ENCODE peak calls at places on chromosomes 16 and 17, in six cellular contexts. One of them, this sample, is unnamed.

GRCh38 chr16:50671644-50672260 is 9.4 kb downstream of the SNX20 start:
- DNase-seq in activated T-helper 1 cell treated with Interleukin-2 at 50 U/mL for 16 hours: no peak
- DNase-seq in aorta: no peak
- DNase-seq in activated effector memory CD4-positive, alpha-beta T cell treated with anti-CD3 and anti-CD28 coated beads, Interleukin-2, amount 50 U/mL, for 16 hours: peak; percentile 82
- DNase-seq in mesothelial cell of epicardium: no peak
- DNase-seq in ELR: peak; percentile 63
- DNase-seq in this sample: peak; percentile 13

GRCh38 chr17:28173801-28174200 is 131.3 kb downstream of the NLK start:
- DNase-seq in activated effector memory CD4-positive, alpha-beta T cell treated with anti-CD3 and anti-CD28 coated beads, Interleukin-2, amount 50 U/mL, for 16 hours: no peak
- DNase-seq in ELR: no peak
- DNase-seq in mesothelial cell of epicardium: no peak
- DNase-seq in aorta: no peak
- DNase-seq in activated T-helper 1 cell treated with Interleukin-2 at 50 U/mL for 16 hours: no peak
- DNase-seq in this sample: peak; percentile 72

GRCh38 chr17:56912105-56912999 is 1.5 kb downstream of the TRIM25 start:
- DNase-seq in ELR: peak; percentile 34
- DNase-seq in aorta: peak; percentile 62
- DNase-seq in activated effector memory CD4-positive, alpha-beta T cell treated with anti-CD3 and anti-CD28 coated beads, Interleukin-2, amount 50 U/mL, for 16 hours: no peak
- DNase-seq in mesothelial cell of epicardium: no peak
- DNase-seq in activated T-helper 1 cell treated with Interleukin-2 at 50 U/mL for 16 hours: no peak
- DNase-seq in this sample: peak; percentile 18

GRCh38 chr16:81495321-81496234 is 51.0 kb downstream of the CMIP start:
- DNase-seq in ELR: no peak
- DNase-seq in aorta: peak; percentile 71
- DNase-seq in activated T-helper 1 cell treated with Interleukin-2 at 50 U/mL for 16 hours: no peak
- DNase-seq in activated effector memory CD4-positive, alpha-beta T cell treated with anti-CD3 and anti-CD28 coated beads, Interleukin-2, amount 50 U/mL, for 16 hours: no peak
- DNase-seq in mesothelial cell of epicardium: no peak
- DNase-seq in this sample: no peak

GRCh38 chr17:46194393-46195216 is 1.4 kb upstream of the KANSL1 start:
- DNase-seq in activated T-helper 1 cell treated with Interleukin-2 at 50 U/mL for 16 hours: peak; percentile 22
- DNase-seq in mesothelial cell of epicardium: no peak
- DNase-seq in activated effector memory CD4-positive, alpha-beta T cell treated with anti-CD3 and anti-CD28 coated beads, Interleukin-2, amount 50 U/mL, for 16 hours: peak; percentile 78
- DNase-seq in aorta: no peak
- DNase-seq in ELR: peak; percentile 84
- DNase-seq in this sample: peak; percentile 77

GRCh38 chr17:73909156-73909555 is 264.9 kb upstream of the SDK2 start:
- DNase-seq in activated T-helper 1 cell treated with Interleukin-2 at 50 U/mL for 16 hours: no peak
- DNase-seq in ELR: no peak
- DNase-seq in activated effector memory CD4-positive, alpha-beta T cell treated with anti-CD3 and anti-CD28 coated beads, Interleukin-2, amount 50 U/mL, for 16 hours: no peak
- DNase-seq in aorta: no peak
- DNase-seq in mesothelial cell of epicardium: no peak
- DNase-seq in this sample: no peak

GRCh38 chr17:30475206-30475605 is 2.0 kb upstream of the GOSR1 start:
- DNase-seq in activated T-helper 1 cell treated with Interleukin-2 at 50 U/mL for 16 hours: no peak
- DNase-seq in activated effector memory CD4-positive, alpha-beta T cell treated with anti-CD3 and anti-CD28 coated beads, Interleukin-2, amount 50 U/mL, for 16 hours: no peak
- DNase-seq in ELR: no peak
- DNase-seq in aorta: no peak
- DNase-seq in mesothelial cell of epicardium: no peak
- DNase-seq in this sample: no peak

GRCh38 chr16:24013733-24014645 is 178.2 kb downstream of the PRKCB start:
- DNase-seq in activated T-helper 1 cell treated with Interleukin-2 at 50 U/mL for 16 hours: peak; percentile 30
- DNase-seq in activated effector memory CD4-positive, alpha-beta T cell treated with anti-CD3 and anti-CD28 coated beads, Interleukin-2, amount 50 U/mL, for 16 hours: peak; percentile 79
- DNase-seq in ELR: no peak
- DNase-seq in aorta: no peak
- DNase-seq in mesothelial cell of epicardium: no peak
- DNase-seq in this sample: no peak

GRCh38 chr16:46632778-46633733 is 11.9 kb upstream of the SHCBP1 start:
- DNase-seq in aorta: no peak
- DNase-seq in activated effector memory CD4-positive, alpha-beta T cell treated with anti-CD3 and anti-CD28 coated beads, Interleukin-2, amount 50 U/mL, for 16 hours: no peak
- DNase-seq in mesothelial cell of epicardium: no peak
- DNase-seq in ELR: no peak
- DNase-seq in activated T-helper 1 cell treated with Interleukin-2 at 50 U/mL for 16 hours: no peak
- DNase-seq in this sample: peak; percentile 22

GRCh38 chr17:4448197-4448980 is 14.6 kb downstream of the SPNS3 start:
- DNase-seq in aorta: no peak
- DNase-seq in activated T-helper 1 cell treated with Interleukin-2 at 50 U/mL for 16 hours: no peak
- DNase-seq in ELR: no peak
- DNase-seq in mesothelial cell of epicardium: no peak
- DNase-seq in activated effector memory CD4-positive, alpha-beta T cell treated with anti-CD3 and anti-CD28 coated beads, Interleukin-2, amount 50 U/mL, for 16 hours: no peak
- DNase-seq in this sample: no peak

GRCh38 chr16:11977206-11978041 is 890 bp downstream of the SNX29 start:
- DNase-seq in aorta: no peak
- DNase-seq in activated T-helper 1 cell treated with Interleukin-2 at 50 U/mL for 16 hours: no peak
- DNase-seq in activated effector memory CD4-positive, alpha-beta T cell treated with anti-CD3 and anti-CD28 coated beads, Interleukin-2, amount 50 U/mL, for 16 hours: no peak
- DNase-seq in mesothelial cell of epicardium: no peak
- DNase-seq in ELR: peak; percentile 86
- DNase-seq in this sample: peak; percentile 74

GRCh38 chr16:71296584-71297133 is 7.5 kb upstream of the CMTR2 start:
- DNase-seq in activated T-helper 1 cell treated with Interleukin-2 at 50 U/mL for 16 hours: no peak
- DNase-seq in aorta: no peak
- DNase-seq in mesothelial cell of epicardium: no peak
- DNase-seq in ELR: no peak
- DNase-seq in activated effector memory CD4-positive, alpha-beta T cell treated with anti-CD3 and anti-CD28 coated beads, Interleukin-2, amount 50 U/mL, for 16 hours: no peak
- DNase-seq in this sample: no peak

GRCh38 chr16:56357765-56358322 is 67.5 kb downstream of the AMFR start:
- DNase-seq in activated T-helper 1 cell treated with Interleukin-2 at 50 U/mL for 16 hours: no peak
- DNase-seq in mesothelial cell of epicardium: no peak
- DNase-seq in aorta: peak; percentile 34
- DNase-seq in activated effector memory CD4-positive, alpha-beta T cell treated with anti-CD3 and anti-CD28 coated beads, Interleukin-2, amount 50 U/mL, for 16 hours: peak; percentile 53
- DNase-seq in ELR: no peak
- DNase-seq in this sample: no peak

GRCh38 chr16:80899804-80900592 is 95.6 kb upstream of the CDYL2 start:
- DNase-seq in aorta: peak; percentile 94
- DNase-seq in mesothelial cell of epicardium: no peak
- DNase-seq in ELR: peak; percentile 7
- DNase-seq in activated T-helper 1 cell treated with Interleukin-2 at 50 U/mL for 16 hours: no peak
- DNase-seq in activated effector memory CD4-positive, alpha-beta T cell treated with anti-CD3 and anti-CD28 coated beads, Interleukin-2, amount 50 U/mL, for 16 hours: no peak
- DNase-seq in this sample: no peak

This sample was measured in mesenchymal stem cell.